ENCODE peak calls at places on chromosomes 5 and 9, in seven cellular contexts. I, Q, L, B, W, Z and G are unnamed samples.

GRCh38 chr5:14332746-14333145 is 189.6 kb downstream of the TRIO start:
- DNase-seq in I (no peak), Q (no peak), L (no peak), B (no peak), W (no peak), Z (no peak), G (no peak)

GRCh38 chr5:32138839-32139493 is 35.2 kb downstream of the GOLPH3 start:
- DNase-seq in I (no peak), Q (peak; percentile 17), L (no peak), B (no peak), W (no peak), Z (no peak), G (peak; percentile 40)

GRCh38 chr9:131335356-131335755 is 45.8 kb downstream of the PLPP7 start:
- DNase-seq in I (peak; percentile 3), Q (no peak), L (no peak), B (no peak), W (no peak), Z (no peak), G (no peak)

GRCh38 chr9:89381308-89381609 is 63.0 kb downstream of the SECISBP2 start:
- DNase-seq in I (no peak), Q (no peak), L (no peak), B (no peak), W (no peak), Z (no peak), G (no peak)

GRCh38 chr9:128244443-128245226 is 31.2 kb downstream of the GOLGA2 start:
- DNase-seq in I (peak; percentile 79), Q (no peak), L (peak; percentile 89), B (peak; percentile 96), W (peak; percentile 65), Z (peak; percentile 82), G (no peak)

GRCh38 chr5:90533794-90534193 is 4.4 kb upstream of the LYSMD3 start:
- DNase-seq in I (no peak), Q (no peak), L (no peak), B (no peak), W (no peak), Z (no peak), G (no peak)

GRCh38 chr9:27460225-27461023 is 63.7 kb upstream of the IFNK start:
- DNase-seq in I (peak; percentile 12), Q (no peak), L (peak; percentile 48), B (no peak), W (no peak), Z (peak; percentile 22), G (peak; percentile 56)

GRCh38 chr9:109517798-109518435 is 19.8 kb upstream of the PTPN3 start:
- DNase-seq in I (no peak), Q (peak; percentile 79), L (no peak), B (no peak), W (no peak), Z (no peak), G (no peak)

GRCh38 chr5:1760656-1761452 is 38.8 kb downstream of the MRPL36 start:
- DNase-seq in I (no peak), Q (no peak), L (no peak), B (no peak), W (no peak), Z (no peak), G (no peak)

GRCh38 chr9:125821078-125821477 is 73.9 kb downstream of the PBX3 start:
- DNase-seq in I (no peak), Q (no peak), L (no peak), B (no peak), W (no peak), Z (no peak), G (no peak)
- H3K4me3 ChIP-seq in I (peak overlapping the region; percentile 18), Q (no peak overlapping the region), L (no peak overlapping the region), B (no peak overlapping the region), W (peak overlapping the region; percentile 19), Z (peak overlapping the region; percentile 46), G (no peak overlapping the region)

GRCh38 chr5:132824426-132824825 is 6.0 kb downstream of the SHROOM1 start:
- DNase-seq in I (no peak), Q (no peak), L (no peak), B (no peak), W (no peak), Z (no peak), G (no peak)

GRCh38 chr5:132821791-132822190 is 8.7 kb downstream of the SHROOM1 start:
- DNase-seq in I (no peak), Q (no peak), L (no peak), B (no peak), W (no peak), Z (peak; percentile 78), G (no peak)

GRCh38 chr5:132823481-132824050 is 6.9 kb downstream of the SHROOM1 start:
- DNase-seq in I (no peak), Q (no peak), L (no peak), B (no peak), W (no peak), Z (no peak), G (no peak)

GRCh38 chr5:132821350-132821749 is 8.2 kb downstream of the SOWAHA start:
- DNase-seq in I (no peak), Q (no peak), L (no peak), B (no peak), W (no peak), Z (no peak), G (no peak)

DNA sequence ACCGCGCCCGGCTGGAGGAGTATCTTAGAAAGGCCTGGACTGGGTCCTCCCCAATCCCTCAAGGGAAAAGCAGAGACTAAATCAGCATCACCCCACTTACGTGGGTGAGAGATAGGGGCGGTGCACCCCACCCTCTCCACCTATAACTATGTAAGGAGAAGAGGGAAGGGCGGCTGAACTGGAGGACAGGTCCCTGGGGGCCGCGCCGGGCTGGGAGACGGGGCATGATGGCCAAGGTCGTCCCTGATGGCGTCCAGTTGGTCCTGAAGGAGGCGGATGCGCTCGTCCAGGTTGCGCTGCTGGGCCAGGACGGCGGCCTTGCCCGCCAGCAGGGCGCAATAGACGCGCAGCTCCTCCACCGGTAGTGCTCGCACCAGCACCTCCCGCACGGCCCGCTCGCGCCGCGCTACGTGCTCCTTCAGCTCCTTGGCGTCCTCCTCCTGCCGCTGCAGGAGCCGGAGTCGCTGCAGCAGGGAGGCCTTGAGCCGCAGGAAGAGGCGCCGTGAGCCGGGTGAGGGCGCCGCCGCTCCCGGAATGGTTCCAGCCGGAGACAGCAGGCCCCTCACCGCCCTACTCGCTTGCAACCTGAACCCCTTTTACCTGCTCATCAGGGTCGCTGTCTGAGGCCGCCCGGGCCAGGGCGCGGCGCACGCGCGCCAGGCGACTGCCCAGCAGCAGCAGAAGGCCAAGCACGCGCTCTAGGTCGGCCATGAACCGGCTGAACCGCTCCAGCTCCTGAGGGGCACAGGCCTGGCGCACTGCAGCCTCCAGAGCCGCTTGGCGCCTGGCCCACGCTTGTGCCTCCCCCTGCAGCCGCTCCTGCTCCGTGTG is 7.6 kb downstream of the SHROOM1 start:
- DNase-seq in I (no peak), Q (no peak), L (peak; percentile 34), B (no peak), W (no peak), Z (peak; percentile 44), G (no peak)
- H3K4me3 ChIP-seq in I (no peak overlapping the region), Q (no peak overlapping the region), L (no peak overlapping the region), B (no peak overlapping the region), W (no peak overlapping the region), Z (peak overlapping the region; percentile 41), G (peak overlapping the region; percentile 35)

GRCh38 chr5:135436856-135437795 is 10.0 kb downstream of the DCANP1 start:
- DNase-seq in I (no peak), Q (no peak), L (no peak), B (no peak), W (no peak), Z (no peak), G (no peak)

GRCh38 chr5:135439426-135440205 is 7.5 kb downstream of the DCANP1 start:
- DNase-seq in I (no peak), Q (no peak), L (no peak), B (no peak), W (no peak), Z (no peak), G (no peak)

GRCh38 chr5:135438712-135439111 is 8.4 kb downstream of the DCANP1 start:
- DNase-seq in I (no peak), Q (no peak), L (no peak), B (no peak), W (no peak), Z (no peak), G (no peak)

GRCh38 chr5:135435467-135436330 is 11.4 kb downstream of the DCANP1 start:
- DNase-seq in I (no peak), Q (no peak), L (no peak), B (peak; percentile 49), W (no peak), Z (no peak), G (no peak)

GRCh38 chr5:135437796-135438560 is 9.2 kb downstream of the DCANP1 start:
- DNase-seq in I (peak; percentile 80), Q (peak; percentile 46), L (peak; percentile 84), B (no peak), W (peak; percentile 67), Z (peak; percentile 28), G (peak; percentile 85)
- H3K4me3 ChIP-seq in I (no peak overlapping the region), Q (no peak overlapping the region), L (no peak overlapping the region), B (no peak overlapping the region), W (no peak overlapping the region), Z (peak overlapping the region; percentile 33), G (no peak overlapping the region)

GRCh38 chr9:36136894-36137391 is 410 bp downstream of the GLIPR2 start:
- DNase-seq in I (no peak), Q (no peak), L (no peak), B (peak; percentile 58), W (no peak), Z (no peak), G (no peak)
- H3K4me3 ChIP-seq in I (peak overlapping the region; percentile 63), Q (peak overlapping the region; percentile 63), L (peak overlapping the region; percentile 63), B (peak overlapping the region; percentile 67), W (peak overlapping the region; percentile 89), Z (peak overlapping the region; percentile 85), G (peak overlapping the region; percentile 66)